ENCODE peak calls at places on chromosome 4, in seven cellular contexts. V, T, S, A, M, W and Q are unnamed samples.

GRCh38 chr4:60794372-60794771 is 405.8 kb upstream of the ADGRL3 start:
- DNase-seq in V (no peak), T (no peak), S (no peak), A (no peak), M (no peak), W (no peak), Q (no peak)

GRCh38 chr4:128387600-128388351 is 100.2 kb upstream of the PGRMC2 start:
- DNase-seq in V (no peak), T (no peak), S (no peak), A (no peak), M (no peak), W (no peak), Q (no peak)

GRCh38 chr4:42715807-42716482 is 59.0 kb upstream of the ATP8A1 start:
- DNase-seq in V (no peak), T (no peak), S (no peak), A (no peak), M (no peak), W (no peak), Q (no peak)

GRCh38 chr4:3198906-3199305 is 50.1 kb upstream of the MSANTD1 start:
- DNase-seq in V (peak), T (no peak), S (no peak), A (no peak), M (no peak), W (no peak), Q (no peak)

GRCh38 chr4:11622961-11623725 is 194.4 kb upstream of the HS3ST1 start:
- DNase-seq in V (no peak), T (no peak), S (no peak), A (no peak), M (no peak), W (no peak), Q (no peak)

GRCh38 chr4:165928601-165929000 is 55.6 kb downstream of the TLL1 start:
- DNase-seq in V (no peak), T (no peak), S (no peak), A (no peak), M (no peak), W (no peak), Q (no peak)

GRCh38 chr4:26061248-26061986 is 147.4 kb downstream of the SMIM20 start:
- DNase-seq in V (peak), T (no peak), S (no peak), A (peak), M (no peak), W (peak), Q (peak)

GRCh38 chr4:47914926-47915237 is 499 bp upstream of the NFXL1 start:
- DNase-seq in V (no peak), T (no peak), S (no peak), A (no peak), M (no peak), W (no peak), Q (no peak)

GRCh38 chr4:8844976-8845690 is 26.5 kb downstream of the HMX1 start:
- DNase-seq in V (peak), T (no peak), S (no peak), A (peak), M (peak), W (no peak), Q (peak)

GRCh38 chr4:38804654-38805295 is at the start of gene TLR1:
- DNase-seq in V (no peak), T (no peak), S (no peak), A (no peak), M (no peak), W (no peak), Q (no peak)

GRCh38 chr4:126411047-126411446 is 1096.3 kb downstream of the FAT4 start:
- DNase-seq in V (no peak), T (no peak), S (no peak), A (no peak), M (no peak), W (no peak), Q (no peak)

GRCh38 chr4:165454426-165454825 is 75.6 kb downstream of the CPE start:
- DNase-seq in V (no peak), T (no peak), S (no peak), A (no peak), M (no peak), W (no peak), Q (no peak)

GRCh38 chr4:145299380-145300076 is 119.1 kb upstream of the OTUD4 start:
- DNase-seq in V (no peak), T (no peak), S (no peak), A (no peak), M (no peak), W (no peak), Q (no peak)

GRCh38 chr4:8293131-8293975 is 23.8 kb downstream of the HTRA3 start:
- DNase-seq in V (peak), T (no peak), S (no peak), A (no peak), M (no peak), W (no peak), Q (no peak)

GRCh38 chr4:5998333-5998936 is 19.8 kb downstream of the C4orf50 start:
- DNase-seq in V (peak), T (peak), S (peak), A (peak), M (peak), W (peak), Q (peak)
- TF ChIP-seq CTCF in V (no peak), T (peak), S (peak), A (peak), M (peak), W (peak), Q (peak)

GRCh38 chr4:89212666-89213381 is 94.8 kb downstream of the GPRIN3 start:
- DNase-seq in V (no peak), T (no peak), S (no peak), A (no peak), M (no peak), W (no peak), Q (no peak)
- TF ChIP-seq CTCF in V (no peak), T (no peak), S (no peak), A (no peak), M (no peak), W (no peak), Q (no peak)

GRCh38 chr4:108058685-108059440 is 69.2 kb downstream of the HADH start:
- DNase-seq in V (no peak), T (no peak), S (no peak), A (no peak), M (no peak), W (peak), Q (peak)

GRCh38 chr4:108056418-108056817 is 66.7 kb downstream of the HADH start:
- DNase-seq in V (no peak), T (no peak), S (no peak), A (no peak), M (no peak), W (no peak), Q (no peak)

GRCh38 chr4:108060686-108061321 is 71.1 kb downstream of the HADH start:
- DNase-seq in V (no peak), T (no peak), S (no peak), A (no peak), M (no peak), W (no peak), Q (no peak)

GRCh38 chr4:108055787-108056186 is 66.1 kb downstream of the HADH start:
- DNase-seq in V (no peak), T (no peak), S (no peak), A (no peak), M (no peak), W (no peak), Q (no peak)

DNA sequence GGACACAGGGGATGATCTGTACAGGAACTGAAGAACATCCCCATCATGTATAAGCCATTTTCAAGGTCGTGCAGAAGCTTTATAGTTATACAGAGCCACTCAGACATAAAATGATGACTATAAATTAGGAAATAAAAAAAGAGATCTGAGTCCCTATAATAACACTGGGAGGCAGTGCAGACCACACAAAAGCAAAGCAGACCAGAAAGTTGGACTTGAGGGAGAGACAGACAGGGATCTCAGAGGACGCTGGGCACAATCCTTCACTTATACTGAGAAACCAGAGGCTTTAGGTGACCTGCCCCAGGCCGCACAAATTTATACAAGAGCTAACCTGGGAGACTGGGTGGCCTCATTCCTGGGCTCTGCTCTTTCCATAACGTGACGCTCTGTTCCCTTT is 70.5 kb downstream of the HADH start:
- DNase-seq in V (no peak), T (no peak), S (no peak), A (peak), M (no peak), W (peak), Q (peak)
- TF ChIP-seq CTCF in V (no peak), T (no peak), S (peak), A (no peak), M (peak), W (no peak), Q (peak)

GRCh38 chr4:185204238-185204910 is 574 bp upstream of the CFAP97 start:
- DNase-seq in V (no peak), T (no peak), S (peak), A (no peak), M (no peak), W (no peak), Q (peak)
- TF ChIP-seq CTCF in V (no peak), T (no peak), S (peak), A (no peak), M (no peak), W (no peak), Q (peak)

GRCh38 chr4:100114909-100115308 is 75.4 kb downstream of the DDIT4L start:
- DNase-seq in V (no peak), T (no peak), S (no peak), A (no peak), M (no peak), W (no peak), Q (no peak)

GRCh38 chr4:100118213-100118612 is 72.1 kb downstream of the DDIT4L start:
- DNase-seq in V (no peak), T (no peak), S (no peak), A (no peak), M (no peak), W (no peak), Q (no peak)

GRCh38 chr4:100113732-100114131 is 76.5 kb downstream of the DDIT4L start:
- DNase-seq in V (no peak), T (no peak), S (no peak), A (no peak), M (no peak), W (no peak), Q (no peak)

DNA sequence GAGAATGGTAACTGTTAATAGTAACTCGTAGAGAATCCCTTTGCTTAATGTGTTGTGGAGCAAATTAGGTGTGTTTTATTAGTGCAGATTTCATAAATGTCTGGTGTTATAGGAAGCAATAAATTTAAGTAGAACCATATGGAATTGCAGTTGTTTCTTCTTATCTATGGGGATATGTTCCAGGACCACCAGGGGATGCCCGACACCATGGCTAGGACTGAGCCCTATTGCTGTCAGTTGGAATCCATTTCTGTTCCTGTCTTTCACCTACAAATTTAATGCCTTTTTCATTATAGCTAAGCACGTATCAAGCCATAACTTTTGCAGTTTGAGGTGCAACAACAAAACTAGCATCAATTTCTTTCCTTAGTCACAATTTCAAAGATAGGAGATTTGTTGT is 72.5 kb downstream of the DDIT4L start:
- DNase-seq in V (no peak), T (no peak), S (no peak), A (no peak), M (no peak), W (no peak), Q (no peak)
- TF ChIP-seq CTCF in V (no peak), T (no peak), S (no peak), A (no peak), M (no peak), W (no peak), Q (no peak)

DNA sequence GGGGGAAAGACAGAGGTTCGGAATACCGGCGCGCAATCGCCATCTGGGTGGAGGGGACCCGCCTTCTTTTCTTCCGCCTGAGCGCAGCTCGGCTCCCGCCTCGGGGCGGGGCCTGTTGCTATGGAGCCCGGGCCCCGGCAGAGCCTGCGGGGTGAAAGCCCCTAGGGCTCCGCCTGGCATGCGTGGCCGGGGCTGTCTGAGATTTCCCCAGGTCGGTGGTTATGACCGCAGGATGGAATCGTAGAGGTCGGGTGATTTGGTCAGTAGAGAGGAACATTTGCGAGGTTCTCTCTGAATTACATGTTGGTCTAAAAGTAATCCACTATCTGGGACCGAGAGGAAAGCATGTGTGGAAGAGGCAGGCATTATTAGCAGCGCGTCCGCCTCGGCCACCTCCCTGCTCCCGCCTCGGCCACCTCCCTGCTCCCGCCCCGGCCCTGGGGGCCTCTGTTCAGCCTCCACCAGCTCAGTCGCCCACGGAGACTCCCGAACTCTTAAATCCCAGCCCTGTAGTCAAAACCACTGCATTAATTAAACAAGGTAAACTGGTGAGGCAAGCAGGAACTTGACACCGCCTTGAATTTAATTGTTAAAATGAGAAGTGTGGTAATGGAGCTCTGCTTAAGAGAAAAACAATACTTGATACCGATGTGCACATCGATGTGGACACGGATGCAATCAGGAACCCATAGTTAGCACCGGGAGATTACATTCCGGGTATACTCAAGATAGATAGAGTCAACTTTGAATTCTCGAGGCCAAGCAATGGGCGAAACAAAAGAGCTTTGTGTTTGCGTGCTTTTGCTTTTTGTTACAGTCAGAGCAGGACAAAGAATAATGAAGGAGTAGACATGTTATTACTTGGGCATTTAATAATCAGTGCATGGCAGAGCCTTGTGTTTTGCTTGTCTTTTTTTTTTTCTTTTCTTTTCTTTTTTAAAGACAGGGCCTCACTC is 45.2 kb downstream of the TRIM2 start:
- DNase-seq in V (peak), T (peak), S (peak), A (peak), M (peak), W (peak), Q (peak)
- TF ChIP-seq CTCF in V (no peak), T (no peak), S (no peak), A (no peak), M (no peak), W (no peak), Q (no peak)

GRCh38 chr4:121995790-121996537 is 44.1 kb upstream of the TRPC3 start:
- DNase-seq in V (no peak), T (no peak), S (no peak), A (no peak), M (no peak), W (no peak), Q (no peak)

GRCh38 chr4:122003335-122003734 is 51.5 kb upstream of the TRPC3 start:
- DNase-seq in V (no peak), T (no peak), S (no peak), A (peak), M (peak), W (peak), Q (peak)

GRCh38 chr4:122000849-122001248 is 49.0 kb upstream of the TRPC3 start:
- DNase-seq in V (no peak), T (no peak), S (no peak), A (no peak), M (no peak), W (no peak), Q (no peak)

GRCh38 chr4:121998024-121998423 is 46.2 kb upstream of the TRPC3 start:
- DNase-seq in V (no peak), T (no peak), S (no peak), A (peak), M (no peak), W (peak), Q (peak)
- TF ChIP-seq CTCF in V (no peak), T (no peak), S (peak), A (no peak), M (no peak), W (no peak), Q (no peak)

GRCh38 chr4:114782842-114783595 is 184.4 kb downstream of the UGT8 start:
- DNase-seq in V (no peak), T (no peak), S (no peak), A (no peak), M (no peak), W (no peak), Q (no peak)

GRCh38 chr4:114785570-114785969 is 187.0 kb downstream of the UGT8 start:
- DNase-seq in V (no peak), T (no peak), S (no peak), A (no peak), M (no peak), W (no peak), Q (no peak)

GRCh38 chr4:114780205-114780604 is 181.6 kb downstream of the UGT8 start:
- DNase-seq in V (no peak), T (no peak), S (no peak), A (peak), M (no peak), W (peak), Q (peak)
- TF ChIP-seq CTCF in V (no peak), T (no peak), S (peak), A (no peak), M (peak), W (peak), Q (peak)

GRCh38 chr4:158861766-158862165 is 92.9 kb downstream of the FNIP2 start:
- DNase-seq in V (no peak), T (no peak), S (no peak), A (no peak), M (no peak), W (no peak), Q (no peak)
- TF ChIP-seq CTCF in V (no peak), T (no peak), S (no peak), A (no peak), M (no peak), W (no peak), Q (no peak)